ENCODE peak calls at places on chromosome 1, in four cellular contexts. F, W, S and A are unnamed samples.

GRCh38 chr1:97384294-97384952 is 536.4 kb downstream of the DPYD start:
- DNase-seq in F (no peak), W (no peak), S (no peak), A (peak)

GRCh38 chr1:245894843-245895242 is 612.2 kb downstream of the SMYD3 start:
- DNase-seq in F (no peak), W (no peak), S (no peak), A (no peak)

GRCh38 chr1:178739285-178740045 is 14.4 kb downstream of the RALGPS2 start:
- DNase-seq in F (no peak), W (no peak), S (no peak), A (no peak)

GRCh38 chr1:97174039-97174704 is 452.6 kb downstream of the PTBP2 start:
- DNase-seq in F (no peak), W (no peak), S (no peak), A (no peak)

GRCh38 chr1:164689672-164690655 is 131.0 kb downstream of the PBX1 start:
- DNase-seq in F (no peak), W (peak), S (no peak), A (no peak)

GRCh38 chr1:229254910-229255541 is 15.9 kb upstream of the RAB4A start:
- DNase-seq in F (no peak), W (no peak), S (peak), A (peak)

GRCh38 chr1:230858918-230859819 is 9.2 kb downstream of the C1orf198 start:
- DNase-seq in F (no peak), W (no peak), S (no peak), A (no peak)

GRCh38 chr1:160400646-160401486 is 502 bp downstream of the VANGL2 start:
- DNase-seq in F (peak), W (no peak), S (no peak), A (no peak)

GRCh38 chr1:23424171-23424959 is at the start of gene TCEA3:
- DNase-seq in F (peak), W (no peak), S (peak), A (no peak)

DNA sequence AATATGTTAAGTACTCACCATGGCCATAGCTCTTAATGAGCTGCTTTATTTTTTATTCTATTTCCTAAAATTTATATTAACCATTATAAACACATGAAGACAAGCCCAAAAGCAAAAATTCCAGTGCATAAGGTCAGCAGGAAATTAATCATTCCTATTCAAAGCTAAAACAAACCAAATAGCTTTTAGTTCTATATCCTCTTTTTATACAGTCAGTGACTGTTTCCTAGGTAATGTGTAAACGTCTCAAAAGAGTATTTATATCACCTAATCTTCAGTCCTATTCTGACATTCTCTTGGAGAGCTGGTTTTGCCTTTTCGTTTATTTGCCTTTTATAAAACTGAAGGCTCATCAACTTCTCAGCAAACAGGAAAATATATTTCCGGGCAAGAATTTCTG is 4.2 kb downstream of the GOLPH3L start:
- DNase-seq in F (no peak), W (no peak), S (no peak), A (no peak)
- TF ChIP-seq HMGXB4 in F (no peak), W (no peak), S (no peak), A (no peak)

GRCh38 chr1:2274968-2275475 is 46.9 kb downstream of the SKI start:
- DNase-seq in F (no peak), W (no peak), S (no peak), A (no peak)

GRCh38 chr1:2277741-2278488 is 49.8 kb downstream of the SKI start:
- DNase-seq in F (no peak), W (no peak), S (no peak), A (no peak)

GRCh38 chr1:2276803-2277580 is 48.9 kb downstream of the SKI start:
- DNase-seq in F (no peak), W (no peak), S (no peak), A (no peak)

GRCh38 chr1:2274231-2274967 is 46.3 kb downstream of the SKI start:
- DNase-seq in F (no peak), W (no peak), S (no peak), A (no peak)

DNA sequence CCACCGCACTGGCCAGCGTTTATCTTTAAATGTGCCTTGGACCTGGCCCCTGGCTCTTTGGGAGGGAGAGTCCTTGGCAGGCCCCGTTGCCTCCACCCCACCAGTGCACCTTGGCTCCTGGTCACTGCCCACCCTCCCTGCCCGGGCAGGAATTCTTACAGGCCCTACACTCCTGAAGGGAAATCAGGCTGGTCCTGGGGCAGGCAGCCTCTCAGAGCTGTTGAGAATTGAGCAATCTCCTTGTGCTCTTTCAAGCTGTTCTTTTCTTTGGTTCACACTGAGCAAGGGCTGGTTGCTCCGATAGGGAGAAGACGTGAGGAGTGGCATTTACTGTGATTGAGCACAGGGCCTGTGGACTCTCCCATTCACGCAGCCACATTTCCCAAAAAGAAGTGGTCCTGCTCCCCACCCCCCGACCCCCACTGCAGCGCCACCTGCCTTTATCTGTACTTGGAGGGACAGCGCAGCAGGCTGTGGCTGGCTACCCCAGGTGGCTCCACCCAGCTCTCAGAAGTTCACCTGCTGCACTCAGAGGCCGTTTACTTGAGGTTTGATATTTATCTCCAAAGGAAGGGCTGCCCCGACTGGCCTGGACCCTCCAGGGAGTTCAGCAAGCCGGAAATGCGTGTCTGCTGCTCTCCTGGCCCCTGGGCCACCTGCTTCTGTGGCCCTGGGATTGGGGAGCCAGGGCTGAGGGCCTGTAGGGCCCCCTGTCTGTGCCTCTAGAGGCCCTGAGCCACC is 47.8 kb downstream of the SKI start:
- DNase-seq in F (no peak), W (peak), S (no peak), A (no peak)
- TF ChIP-seq HMGXB4 in F (no peak), W (no peak), S (no peak), A (no peak)

GRCh38 chr1:151539321-151540020 is 638 bp upstream of the TUFT1 start:
- DNase-seq in F (peak), W (peak), S (peak), A (peak)
- TF ChIP-seq HMGXB4 in F (no peak), W (no peak), S (no peak), A (no peak)

GRCh38 chr1:110525250-110525597 is 6.2 kb upstream of the KCNA10 start:
- DNase-seq in F (no peak), W (no peak), S (no peak), A (no peak)

GRCh38 chr1:110529011-110529410 is 10.0 kb upstream of the KCNA10 start:
- DNase-seq in F (no peak), W (no peak), S (no peak), A (no peak)

GRCh38 chr1:110523011-110523410 is 4.0 kb upstream of the KCNA10 start:
- DNase-seq in F (no peak), W (no peak), S (no peak), A (no peak)

GRCh38 chr1:110526189-110526588 is 7.2 kb upstream of the KCNA10 start:
- DNase-seq in F (no peak), W (no peak), S (no peak), A (no peak)

GRCh38 chr1:110524311-110525249 is 5.6 kb upstream of the KCNA10 start:
- DNase-seq in F (peak), W (peak), S (peak), A (peak)
- TF ChIP-seq HMGXB4 in F (no peak), W (no peak), S (no peak), A (no peak)

GRCh38 chr1:51517361-51518032 is 1.6 kb downstream of the EPS15 start:
- DNase-seq in F (no peak), W (no peak), S (no peak), A (no peak)

GRCh38 chr1:51519048-51519856 is at the start of gene EPS15:
- DNase-seq in F (peak), W (peak), S (peak), A (peak)

GRCh38 chr1:51519857-51520699 is 1.0 kb upstream of the EPS15 start:
- DNase-seq in F (no peak), W (peak), S (no peak), A (no peak)

GRCh38 chr1:51518033-51518729 is 885 bp downstream of the EPS15 start:
- DNase-seq in F (peak), W (peak), S (peak), A (peak)

GRCh38 chr1:51518730-51519047 is 377 bp downstream of the EPS15 start:
- DNase-seq in F (peak), W (no peak), S (peak), A (no peak)
- TF ChIP-seq HMGXB4 in F (no peak), W (no peak), S (no peak), A (no peak)

DNA sequence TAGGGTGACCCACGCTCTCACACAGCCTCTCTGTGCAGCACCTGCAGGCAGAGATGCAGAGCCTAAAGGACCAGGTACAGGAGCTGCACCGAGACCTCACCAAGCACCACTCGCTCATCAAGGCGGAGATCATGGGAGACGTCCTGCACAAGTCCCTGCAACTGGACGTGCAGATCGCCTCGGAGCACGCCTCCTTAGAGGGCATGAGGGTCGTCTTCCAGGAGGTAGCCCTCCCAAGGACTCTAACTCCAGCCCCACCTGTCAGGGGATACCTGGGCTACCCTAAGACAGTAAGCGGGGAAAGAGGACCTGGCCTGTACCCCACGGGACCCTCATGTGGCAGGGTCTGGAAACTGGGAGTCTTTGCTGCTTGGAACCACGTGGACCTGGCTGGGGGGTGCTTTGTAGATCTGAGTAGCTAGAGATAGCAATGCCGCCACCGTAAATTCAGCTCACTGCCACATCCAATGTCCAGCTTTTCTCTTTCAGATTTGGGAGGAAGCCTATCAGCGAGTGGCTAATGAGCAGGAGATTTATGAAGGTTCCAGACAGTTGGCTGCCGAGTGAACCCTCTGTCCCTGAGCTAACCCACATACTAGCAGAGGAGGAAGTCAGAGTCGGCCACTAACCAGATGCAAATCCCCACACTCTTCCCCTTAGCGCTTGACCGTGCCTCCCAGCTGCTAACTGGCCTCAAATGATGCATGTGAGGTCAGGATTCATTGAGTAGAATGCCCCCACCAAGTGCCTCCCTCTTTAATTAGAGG is 6.5 kb downstream of the RNF207 start:
- DNase-seq in F (no peak), W (no peak), S (no peak), A (no peak)
- TF ChIP-seq HMGXB4 in F (no peak), W (no peak), S (no peak), A (no peak)

DNA sequence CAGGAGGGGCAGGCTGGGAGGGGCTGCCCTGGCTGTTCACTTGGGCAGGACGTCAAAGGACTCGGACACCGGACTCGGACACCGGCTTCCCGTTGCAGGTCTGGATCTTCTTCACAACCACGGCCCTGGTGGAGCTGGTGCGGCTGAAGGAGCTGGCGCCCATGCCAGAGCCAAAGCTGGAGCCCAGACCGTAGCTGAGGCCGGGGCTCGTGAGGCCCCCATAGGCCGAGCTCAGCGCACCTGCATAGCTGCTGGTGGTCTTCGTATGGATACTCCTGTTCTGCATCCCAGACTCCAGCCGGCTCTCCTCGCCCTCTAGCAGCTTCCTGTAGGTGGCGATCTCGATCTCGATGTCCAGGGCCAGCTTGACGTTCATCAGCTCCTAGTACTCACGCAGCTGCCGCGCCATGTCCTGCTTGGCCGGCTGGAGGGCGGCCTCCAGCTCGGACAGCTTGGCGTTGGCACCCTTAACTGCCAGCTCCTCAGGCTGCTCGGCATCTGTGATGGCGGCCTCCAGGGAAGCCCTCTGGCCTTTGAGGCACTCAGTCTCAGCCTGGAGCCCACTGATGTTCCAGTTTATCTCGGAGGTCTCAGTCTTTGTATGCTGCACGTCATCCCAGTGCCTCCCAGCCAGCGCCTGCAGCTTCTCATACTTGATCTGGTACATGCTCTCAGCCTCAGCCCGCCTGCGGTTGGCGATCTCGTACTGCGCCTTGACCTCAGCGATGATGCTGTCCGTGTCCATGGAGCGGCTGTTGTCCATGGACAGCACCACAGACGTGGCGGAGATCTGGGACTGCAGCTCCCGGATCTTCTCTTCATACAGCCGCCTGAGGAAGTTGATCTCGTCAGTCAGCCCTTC is 15.1 kb upstream of the KLF17 start:
- DNase-seq in F (peak), W (peak), S (peak), A (no peak)
- TF ChIP-seq HMGXB4 in F (no peak), W (no peak), S (no peak), A (no peak)

GRCh38 chr1:30284728-30285460 is 438.5 kb downstream of the MATN1 start:
- DNase-seq in F (no peak), W (no peak), S (no peak), A (no peak)

GRCh38 chr1:30286984-30287839 is 436.2 kb downstream of the MATN1 start:
- DNase-seq in F (no peak), W (no peak), S (no peak), A (no peak)

GRCh38 chr1:30285461-30286050 is 437.8 kb downstream of the MATN1 start:
- DNase-seq in F (no peak), W (no peak), S (no peak), A (no peak)

GRCh38 chr1:30287976-30288375 is 435.4 kb downstream of the MATN1 start:
- DNase-seq in F (no peak), W (no peak), S (no peak), A (no peak)

DNA sequence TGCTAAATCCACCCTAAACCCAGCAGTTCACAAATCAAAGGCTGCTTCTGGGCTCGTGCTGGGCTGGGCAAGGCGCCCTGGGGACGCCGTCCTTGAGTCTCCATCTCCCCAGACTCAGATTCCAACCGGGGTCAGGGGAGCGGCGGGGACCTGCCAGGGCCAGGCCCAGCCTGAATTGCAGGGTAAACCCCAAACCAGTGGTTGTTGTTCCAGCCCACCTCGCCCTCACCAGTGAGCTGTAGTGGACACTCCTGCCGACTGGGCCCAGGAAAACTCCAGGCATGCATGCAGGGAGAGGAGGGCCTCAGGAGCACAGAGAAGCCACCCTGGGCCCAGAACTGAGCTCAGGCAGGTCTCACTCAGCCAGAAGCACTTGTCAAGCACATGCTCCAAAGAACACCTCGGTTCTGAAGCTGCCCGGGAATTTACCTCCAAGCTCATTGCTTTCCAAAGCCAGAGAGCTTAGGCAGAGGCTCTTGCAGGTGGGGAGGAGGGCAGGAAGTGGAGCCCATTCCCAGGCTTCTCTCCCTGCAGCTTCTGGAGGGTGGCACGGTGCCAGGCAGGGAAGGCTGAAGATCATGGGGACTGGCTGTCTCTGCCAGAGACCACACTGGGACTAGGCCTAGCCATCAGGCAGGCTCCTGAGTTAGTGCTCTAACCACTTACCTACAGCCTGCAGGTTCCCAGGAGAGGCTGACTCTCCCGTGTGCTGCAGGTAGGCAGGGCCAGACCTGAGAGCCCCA is 437.0 kb downstream of the MATN1 start:
- DNase-seq in F (no peak), W (no peak), S (no peak), A (no peak)
- TF ChIP-seq HMGXB4 in F (no peak), W (no peak), S (no peak), A (no peak)